ENCODE peak calls at places on chromosome 19, in eight cellular contexts. V, A, H, D, G, N, W and E are unnamed samples. For H3K4me1, the result is how much of the 10 kb centered on the place peaks cover.

GRCh38 chr19:37979547-37980082 is 72.6 kb downstream of the SIPA1L3 start:
- DNase-seq in N (no peak), H (no peak), D (no peak), W (no peak), A (peak), V (no peak), G (no peak), E (no peak)

GRCh38 chr19:23769691-23770468 is 11.2 kb upstream of the ZNF681 start:
- DNase-seq in H (no peak), W (no peak), G (no peak), D (no peak), N (no peak), A (no peak), V (no peak), E (no peak)

GRCh38 chr19:14632286-14632685 is 42.4 kb downstream of the ADGRE3 start:
- DNase-seq in A (no peak), N (no peak), G (no peak), V (peak), D (no peak), H (no peak), W (peak), E (no peak)

GRCh38 chr19:37987356-37988332 is 80.6 kb downstream of the SIPA1L3 start:
- DNase-seq in V (peak), H (no peak), A (no peak), D (no peak), G (no peak), N (no peak), W (no peak), E (no peak)

GRCh38 chr19:17577698-17578097 is 22.2 kb downstream of the COLGALT1 start:
- DNase-seq in G (no peak), N (no peak), H (no peak), W (no peak), V (peak), A (no peak), D (no peak), E (no peak)

GRCh38 chr19:13430790-13431582 is 75.3 kb downstream of the CACNA1A start:
- DNase-seq in G (peak), A (peak), V (peak), N (no peak), D (peak), W (peak), H (peak), E (peak)

GRCh38 chr19:3816566-3817218 is 30.5 kb upstream of the MATK start:
- DNase-seq in V (no peak), D (no peak), N (no peak), W (no peak), A (no peak), H (no peak), G (no peak), E (no peak)

GRCh38 chr19:13056052-13056660 is 46.5 kb downstream of the LYL1 start:
- DNase-seq in V (peak), A (peak), D (peak), G (no peak), W (peak), N (no peak), H (peak), E (peak)

GRCh38 chr19:13234518-13234917 is 84.3 kb downstream of the IER2 start:
- DNase-seq in G (peak), D (peak), W (peak), A (peak), N (no peak), V (peak), H (peak), E (peak)

GRCh38 chr19:55519461-55520311 is 17.2 kb downstream of the SBK2 start:
- DNase-seq in G (no peak), A (no peak), H (no peak), N (no peak), W (peak), D (no peak), V (no peak), E (no peak)

GRCh38 chr19:41734585-41734984 is 20.7 kb upstream of the CEACAM6 start:
- DNase-seq in N (no peak), W (no peak), G (no peak), A (peak), V (no peak), D (no peak), H (no peak), E (peak)

GRCh38 chr19:4776436-4777205 is 14.9 kb upstream of the FEM1A start:
- DNase-seq in W (no peak), N (no peak), A (no peak), G (no peak), H (no peak), D (no peak), V (peak), E (no peak)

GRCh38 chr19:49710372-49710951 is 19.5 kb downstream of the CPT1C start:
- DNase-seq in W (no peak), N (no peak), V (no peak), G (no peak), A (no peak), D (no peak), H (no peak), E (no peak)

GRCh38 chr19:55156202-55157063 is 1.1 kb downstream of the TNNI3 start:
- DNase-seq in W (peak), V (peak), D (peak), G (no peak), N (peak), A (peak), H (peak), E (peak)

GRCh38 chr19:15112385-15112784 is 5.2 kb downstream of the SYDE1 start:
- DNase-seq in V (peak), D (no peak), W (no peak), G (no peak), H (no peak), N (no peak), A (no peak), E (no peak)

GRCh38 chr19:7994923-7995682 is 10.3 kb downstream of the ELAVL1 start:
- DNase-seq in G (no peak), V (no peak), W (no peak), H (no peak), N (no peak), A (no peak), D (no peak), E (no peak)

GRCh38 chr19:11096210-11096841 is 7.1 kb downstream of the LDLR start:
- DNase-seq in G (no peak), N (no peak), H (peak), D (peak), V (no peak), A (no peak), W (peak), E (no peak)

GRCh38 chr19:14536926-14537692 is 7.7 kb downstream of the TECR start:
- DNase-seq in G (peak), D (peak), V (peak), W (peak), H (peak), N (peak), A (peak), E (peak)

GRCh38 chr19:19334989-19335344 is 14.3 kb downstream of the MAU2 start:
- DNase-seq in G (no peak), W (no peak), H (no peak), N (no peak), A (no peak), V (no peak), D (no peak), E (no peak)

GRCh38 chr19:19337120-19337519 is 16.5 kb downstream of the MAU2 start:
- DNase-seq in V (peak), D (no peak), H (no peak), W (no peak), N (no peak), G (no peak), A (no peak), E (no peak)

GRCh38 chr19:19334063-19334988 is 13.7 kb downstream of the MAU2 start:
- DNase-seq in H (no peak), A (no peak), D (no peak), W (no peak), N (peak), V (no peak), G (no peak), E (no peak)

GRCh38 chr19:19336597-19336996 is 16.0 kb downstream of the MAU2 start:
- DNase-seq in A (no peak), D (no peak), N (no peak), V (no peak), H (no peak), W (no peak), G (no peak), E (no peak)

DNA sequence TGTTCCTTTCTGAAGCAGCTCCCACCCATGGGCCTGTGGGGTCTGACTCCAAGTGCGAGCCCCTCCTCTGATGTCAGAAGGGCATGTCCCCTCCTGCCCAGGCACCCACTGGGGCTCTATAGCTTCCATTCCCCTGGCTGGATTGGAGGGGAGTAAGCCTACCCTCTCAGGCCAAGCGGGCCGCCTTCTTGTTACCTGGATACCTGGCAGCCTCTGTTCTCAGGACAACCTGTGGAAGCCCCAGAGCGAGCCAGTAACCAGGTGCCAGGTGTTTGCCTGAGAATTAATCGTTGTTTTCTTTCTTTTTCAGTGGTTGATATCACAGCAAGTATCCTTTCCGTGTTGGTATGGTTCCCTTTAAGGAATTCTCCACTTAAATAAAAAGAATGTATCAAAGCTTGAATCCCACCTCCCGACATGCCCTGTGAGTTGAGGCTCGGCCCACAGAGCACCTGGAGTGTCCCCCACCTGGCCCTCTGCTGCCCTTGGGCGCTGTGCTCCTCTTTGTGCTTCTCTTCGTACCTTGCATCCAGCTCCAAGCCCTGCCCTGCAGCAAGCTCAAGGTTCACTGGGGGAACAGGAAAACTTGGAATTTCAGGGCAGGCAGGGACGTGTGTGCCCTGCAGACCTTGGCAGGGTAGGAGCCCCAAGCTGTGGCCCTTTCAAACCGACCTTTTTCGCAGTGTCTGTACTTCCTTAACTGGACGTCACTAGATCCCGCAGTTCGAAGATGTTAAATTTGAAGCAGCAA is 15.0 kb downstream of the MAU2 start:
- DNase-seq in W (no peak), N (no peak), H (no peak), D (no peak), V (no peak), A (no peak), G (no peak), E (no peak)
- H3K4me3 ChIP-seq in W (no peak), N (no peak), H (no peak), D (no peak), V (no peak), A (no peak), G (no peak), E (no peak)

DNA sequence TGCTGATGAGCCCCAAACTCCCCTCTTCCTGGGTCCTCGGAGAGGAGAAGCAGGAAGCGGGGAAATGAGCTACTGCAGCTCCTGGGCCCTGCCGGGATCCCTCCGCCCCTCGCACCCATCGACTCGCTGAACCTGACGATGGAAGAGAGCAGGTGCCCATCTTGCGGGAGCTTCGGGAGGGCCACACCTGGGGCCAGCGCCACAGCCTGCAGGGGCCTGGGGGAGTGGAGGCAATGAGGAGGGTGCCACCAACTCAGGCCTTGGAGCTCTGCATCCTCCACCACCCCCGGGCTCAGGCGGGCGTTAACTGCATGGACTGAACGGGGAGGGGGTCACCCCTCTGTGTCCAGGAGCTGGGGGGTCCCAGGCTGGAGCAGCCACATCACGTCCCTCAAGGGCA is 8.3 kb downstream of the TCF3 start:
- DNase-seq in N (peak), A (no peak), D (no peak), H (no peak), W (no peak), G (no peak), V (no peak), E (no peak)
- H3K4me1 ChIP-seq in N (under half), A (under half), D (under half), H (under half), W (under half), G (under half), V (under half), E (under half)

GRCh38 chr19:6476896-6477431 is 4.6 kb downstream of the DENND1C start:
- DNase-seq in D (no peak), W (no peak), N (no peak), H (no peak), G (no peak), V (no peak), A (no peak), E (no peak)
- H3K4me3 ChIP-seq in D (peak), W (peak), N (no peak), H (peak), G (no peak), V (peak), A (peak), E (no peak)

GRCh38 chr19:47509170-47509847 is 5.6 kb downstream of the NAPA start:
- DNase-seq in V (no peak), G (no peak), A (no peak), W (no peak), N (no peak), D (no peak), H (no peak), E (no peak)
- H3K4me1 ChIP-seq in V (under half), G (under half), A (half or more), W (under half), N (half or more), D (half or more), H (half or more), E (under half)

GRCh38 chr19:46201413-46202310 is 27.9 kb upstream of the IGFL1 start:
- DNase-seq in A (no peak), H (no peak), N (no peak), D (no peak), G (no peak), V (no peak), W (no peak), E (no peak)
- H3K4me3 ChIP-seq in A (no peak), H (no peak), N (no peak), D (no peak), G (no peak), V (no peak), W (no peak), E (no peak)

DNA sequence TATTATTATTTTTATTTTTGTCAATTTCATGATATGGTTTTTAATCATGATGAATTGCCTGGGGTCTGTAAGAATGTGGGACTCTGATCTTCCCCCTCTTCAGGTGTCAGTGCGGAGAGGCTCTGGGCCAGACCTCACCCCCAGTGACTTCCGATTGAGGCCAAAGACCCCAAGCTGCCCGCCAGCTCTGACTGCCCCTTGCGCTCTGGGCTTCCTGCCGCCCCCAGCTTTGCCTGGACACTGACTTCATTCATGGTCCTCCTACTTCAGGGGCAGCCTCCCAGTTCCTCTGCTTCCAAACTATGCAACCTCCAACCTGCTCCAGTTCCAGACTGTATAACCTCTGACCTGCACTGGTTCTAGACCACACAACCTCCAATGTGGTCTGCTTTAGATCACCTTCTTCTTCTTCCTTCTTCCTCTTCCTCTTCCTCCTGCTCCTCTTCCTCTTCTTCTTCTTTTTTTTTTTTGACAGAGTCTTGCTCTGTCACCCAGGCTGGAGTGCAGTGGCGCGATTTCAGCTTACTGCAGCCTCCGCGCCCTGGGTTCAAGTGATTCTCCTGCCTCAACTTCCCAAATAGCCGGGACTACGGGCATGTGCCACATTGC is 6.7 kb upstream of the PPP5C start:
- DNase-seq in D (no peak), W (no peak), N (no peak), H (no peak), A (no peak), V (no peak), G (no peak), E (no peak)
- H3K4me1 ChIP-seq in D (under half), W (under half), N (under half), H (under half), A (under half), V (under half), G (under half), E (under half)

DNA sequence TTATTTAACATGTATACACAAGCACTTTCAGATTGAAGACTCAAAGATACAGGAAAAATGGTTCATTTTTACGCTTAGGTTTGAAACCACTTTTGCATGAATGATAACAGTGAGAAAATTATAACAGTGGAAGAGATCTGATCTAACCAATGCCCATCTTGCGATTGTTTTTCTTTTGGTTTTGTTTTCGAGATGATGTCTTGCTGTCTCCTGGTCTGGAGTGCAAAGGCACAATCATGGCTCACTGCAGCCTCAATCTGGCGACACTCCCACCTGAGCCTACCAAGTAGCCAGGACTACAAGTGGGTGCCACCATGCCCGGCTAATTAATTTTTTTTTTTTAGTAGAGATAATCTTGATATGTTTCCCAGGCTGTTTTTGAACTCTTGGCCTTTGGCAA is 10.2 kb upstream of the EID2 start:
- DNase-seq in N (no peak), G (no peak), D (no peak), A (no peak), V (no peak), W (no peak), H (no peak), E (no peak)
- H3K4me3 ChIP-seq in N (no peak), G (no peak), D (no peak), A (no peak), V (no peak), W (no peak), H (no peak), E (no peak)

DNA sequence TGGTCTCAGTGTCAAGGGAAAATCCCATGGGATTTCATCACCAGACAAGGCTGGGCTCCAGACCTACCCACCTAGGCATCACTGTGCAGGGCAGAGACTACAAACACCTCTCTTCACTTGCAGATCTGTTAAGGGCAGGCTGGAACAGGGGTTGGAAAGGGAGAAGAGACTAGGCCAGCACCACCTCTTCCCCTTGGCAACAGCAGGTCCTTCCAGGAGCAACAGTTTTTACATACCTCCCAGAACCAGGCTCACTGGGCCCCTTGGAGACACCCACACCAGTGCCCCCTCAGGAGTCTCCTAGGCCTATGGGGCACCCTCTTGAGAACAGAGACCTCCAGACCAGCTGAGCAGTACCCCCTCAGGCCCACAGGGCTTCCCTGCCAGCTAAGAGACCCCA is 2.5 kb upstream of the UBE2M start:
- DNase-seq in W (no peak), A (no peak), N (peak), D (no peak), H (no peak), V (no peak), G (no peak), E (no peak)
- H3K4me1 ChIP-seq in W (under half), A (half or more), N (under half), D (half or more), H (under half), V (under half), G (under half), E (under half)

GRCh38 chr19:1172353-1173159 is 1.5 kb downstream of the SBNO2 start:
- DNase-seq in W (peak), A (peak), H (peak), N (peak), D (no peak), V (no peak), G (no peak), E (no peak)

GRCh38 chr19:1169921-1170885 is 3.9 kb downstream of the SBNO2 start:
- DNase-seq in W (peak), D (no peak), H (no peak), A (peak), G (no peak), N (peak), V (no peak), E (no peak)

GRCh38 chr19:1171755-1172352 is 2.2 kb downstream of the SBNO2 start:
- DNase-seq in V (no peak), D (no peak), N (no peak), A (peak), W (peak), G (no peak), H (no peak), E (no peak)

GRCh38 chr19:1168877-1169791 is 4.9 kb downstream of the SBNO2 start:
- DNase-seq in D (no peak), A (peak), W (no peak), G (no peak), N (peak), H (no peak), V (no peak), E (no peak)

DNA sequence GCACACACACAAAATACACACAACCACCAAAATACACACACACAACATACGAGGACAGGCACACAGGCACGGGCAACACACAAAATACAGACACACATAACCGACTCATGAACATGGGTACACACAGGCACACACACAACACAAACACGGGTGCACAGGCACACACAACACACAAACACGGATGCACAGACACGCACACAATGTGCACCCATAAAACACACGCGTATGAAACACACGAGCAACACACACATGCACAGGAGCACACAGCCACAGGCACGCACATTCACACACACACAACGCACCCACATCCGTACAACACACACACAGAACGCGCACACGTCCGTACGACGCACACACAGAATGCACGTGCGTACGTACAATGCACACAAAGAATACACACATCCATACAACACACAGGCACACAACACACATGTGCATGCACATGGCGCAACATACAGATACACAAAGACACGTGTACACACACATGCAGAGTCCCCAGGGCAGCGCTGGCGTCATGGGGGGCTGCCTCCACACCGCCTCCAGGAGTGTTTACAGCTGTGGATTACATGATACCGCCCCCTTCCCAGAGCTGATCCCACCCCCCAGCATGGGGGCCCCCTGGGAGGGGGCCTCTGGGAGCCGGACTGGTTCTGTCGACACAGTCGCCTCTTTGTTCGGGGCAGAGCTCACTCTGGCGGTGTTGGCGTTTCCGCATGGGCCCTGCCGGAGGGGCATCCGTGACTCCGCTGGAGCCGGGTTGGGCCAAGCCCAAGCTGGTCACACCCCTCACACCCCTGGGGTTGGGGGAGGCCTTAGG is 2.9 kb downstream of the SBNO2 start:
- DNase-seq in D (no peak), W (peak), A (no peak), G (no peak), N (peak), H (no peak), V (no peak), E (no peak)
- H3K4me3 ChIP-seq in D (peak), W (peak), A (peak), G (no peak), N (peak), H (no peak), V (no peak), E (no peak)